ENCODE peak calls at places on chromosomes 3 and 15, in eight cellular contexts. O is CD8-positive, alpha-beta memory T cell; X is HCT116; S is tibial artery; L is NT2/D1; Z is Peyer's patch; J is mucosa of descending colon; H is PC-9. T is an unnamed sample. For H3K4me1 and H3K36me3, the result is how much of the 10 kb centered on the place peaks cover.

GRCh38 chr3:41202834-41203345 is 3.6 kb downstream of the CTNNB1 start:
- DNase-seq in O (no peak), X (no peak), S (no peak), L (no peak), Z (no peak), J (no peak), H (peak), T (peak)

GRCh38 chr15:66566963-66567531 is 1.2 kb upstream of the LCTL start:
- DNase-seq in O (peak), X (peak), S (no peak), L (peak), Z (no peak), J (peak), H (peak), T (peak)

GRCh38 chr15:69117431-69117841 is 43.0 kb upstream of the GLCE start:
- DNase-seq in O (no peak), X (no peak), S (no peak), L (peak), Z (no peak), J (no peak), H (no peak), T (no peak)

GRCh38 chr3:126983653-126984390 is 907 bp downstream of the PLXNA1 start:
- DNase-seq in O (no peak), X (no peak), S (no peak), L (peak), Z (peak), J (peak), H (no peak), T (peak)

GRCh38 chr3:43013743-43014155 is 34.6 kb downstream of the GASK1A start:
- DNase-seq in O (peak), X (no peak), S (no peak), L (no peak), Z (no peak), J (no peak), H (no peak), T (no peak)

GRCh38 chr15:77819271-77819806 is 186.6 kb upstream of the LINGO1 start:
- DNase-seq in O (no peak), X (no peak), S (no peak), L (no peak), Z (no peak), J (no peak), H (no peak), T (peak)

GRCh38 chr15:66603301-66604179 is 37.7 kb upstream of the LCTL start:
- DNase-seq in O (peak), X (peak), S (peak), L (peak), Z (peak), J (peak), H (no peak), T (peak)

GRCh38 chr3:107117156-107117555 is 260.1 kb upstream of the CCDC54 start:
- DNase-seq in O (no peak), X (no peak), S (no peak), L (no peak), Z (no peak), J (no peak), H (no peak), T (no peak)

GRCh38 chr15:47484997-47485396 is 232.3 kb upstream of the SEMA6D start:
- DNase-seq in O (no peak), X (no peak), S (no peak), L (no peak), Z (no peak), J (no peak), H (no peak), T (no peak)

GRCh38 chr3:52181543-52181942 is 16.4 kb upstream of the ALAS1 start:
- DNase-seq in O (no peak), X (no peak), S (no peak), L (no peak), Z (no peak), J (no peak), H (peak), T (no peak)

GRCh38 chr3:127108796-127109195 is 84.1 kb upstream of the PRR23E start:
- DNase-seq in O (no peak), X (no peak), S (peak), L (no peak), Z (no peak), J (no peak), H (no peak), T (no peak)

GRCh38 chr3:9280477-9281219 is 31.2 kb upstream of the SRGAP3 start:
- DNase-seq in O (no peak), X (no peak), S (no peak), L (no peak), Z (no peak), J (no peak), H (no peak), T (peak)

GRCh38 chr15:49645937-49646336 is 25.1 kb downstream of the DTWD1 start:
- DNase-seq in O (no peak), X (no peak), S (peak), L (no peak), Z (no peak), J (no peak), H (no peak), T (no peak)

GRCh38 chr3:195181781-195182469 is 89.0 kb downstream of the XXYLT1 start:
- DNase-seq in O (no peak), X (no peak), S (no peak), L (no peak), Z (no peak), J (no peak), H (no peak), T (no peak)

GRCh38 chr15:62901087-62901486 is 141.5 kb upstream of the TPM1 start:
- DNase-seq in O (no peak), X (no peak), S (no peak), L (no peak), Z (no peak), J (no peak), H (no peak), T (no peak)

GRCh38 chr3:71721721-71722157 is 3.5 kb downstream of the EIF4E3 start:
- DNase-seq in O (peak), X (no peak), S (no peak), L (no peak), Z (no peak), J (no peak), H (no peak), T (no peak)

GRCh38 chr15:81899024-81899423 is 146.8 kb downstream of the MEX3B start:
- DNase-seq in O (no peak), X (no peak), S (no peak), L (no peak), Z (no peak), J (no peak), H (no peak), T (no peak)
- H3K4me1 ChIP-seq in O (under half), X (under half), S (under half), L (under half), Z (under half), J (under half), H (under half), T (under half)

GRCh38 chr15:39624806-39625205 is 43.9 kb downstream of the THBS1 start:
- DNase-seq in O (peak), X (no peak), S (peak), L (no peak), Z (peak), J (peak), H (peak), T (no peak)

GRCh38 chr15:39623550-39623931 is 42.7 kb downstream of the THBS1 start:
- DNase-seq in O (peak), X (no peak), S (no peak), L (no peak), Z (no peak), J (no peak), H (no peak), T (no peak)

GRCh38 chr15:39621961-39622360 is 41.1 kb downstream of the THBS1 start:
- DNase-seq in O (no peak), X (no peak), S (no peak), L (no peak), Z (no peak), J (no peak), H (no peak), T (no peak)

GRCh38 chr15:39621210-39621609 is 40.3 kb downstream of the THBS1 start:
- DNase-seq in O (no peak), X (no peak), S (no peak), L (no peak), Z (no peak), J (no peak), H (no peak), T (no peak)

GRCh38 chr15:39622660-39623549 is 42.0 kb downstream of the THBS1 start:
- DNase-seq in O (no peak), X (no peak), S (no peak), L (no peak), Z (no peak), J (no peak), H (no peak), T (no peak)
- H3K4me3 ChIP-seq in O (no peak), X (no peak), S (no peak), L (no peak), Z (no peak), J (no peak), H (no peak), T (no peak)

GRCh38 chr3:64621726-64622400 is 65.9 kb downstream of the ADAMTS9 start:
- DNase-seq in O (no peak), X (no peak), S (no peak), L (no peak), Z (no peak), J (no peak), H (no peak), T (no peak)
- H3K36me3 ChIP-seq in O (under half), X (under half), S (under half), L (half or more), Z (under half), J (under half), H (under half), T (under half)

GRCh38 chr3:35678552-35679220 is 39.4 kb downstream of the ARPP21 start:
- DNase-seq in O (no peak), X (no peak), S (no peak), L (no peak), Z (no peak), J (no peak), H (no peak), T (no peak)

GRCh38 chr3:35675621-35676020 is 36.3 kb downstream of the ARPP21 start:
- DNase-seq in O (no peak), X (no peak), S (no peak), L (no peak), Z (no peak), J (no peak), H (no peak), T (no peak)

GRCh38 chr3:35679409-35680080 is 40.2 kb downstream of the ARPP21 start:
- DNase-seq in O (no peak), X (no peak), S (no peak), L (no peak), Z (no peak), J (no peak), H (no peak), T (no peak)

GRCh38 chr3:35675206-35675605 is 35.9 kb downstream of the ARPP21 start:
- DNase-seq in O (no peak), X (no peak), S (no peak), L (no peak), Z (no peak), J (no peak), H (no peak), T (no peak)

GRCh38 chr3:35677797-35678196 is 38.5 kb downstream of the ARPP21 start:
- DNase-seq in O (no peak), X (no peak), S (no peak), L (no peak), Z (no peak), J (no peak), H (peak), T (no peak)
- H3K4me1 ChIP-seq in O (under half), X (under half), S (under half), L (under half), Z (under half), J (under half), H (under half), T (under half)

GRCh38 chr15:85852969-85853368 is 58.2 kb upstream of the KLHL25 start:
- DNase-seq in O (no peak), X (no peak), S (no peak), L (no peak), Z (no peak), J (no peak), H (no peak), T (no peak)

GRCh38 chr15:85859671-85860070 is 64.9 kb upstream of the KLHL25 start:
- DNase-seq in O (no peak), X (no peak), S (no peak), L (no peak), Z (no peak), J (no peak), H (no peak), T (no peak)

GRCh38 chr15:85860394-85861161 is 65.9 kb upstream of the KLHL25 start:
- DNase-seq in O (no peak), X (no peak), S (no peak), L (no peak), Z (no peak), J (no peak), H (no peak), T (no peak)

GRCh38 chr15:85854345-85855097 is 59.8 kb upstream of the KLHL25 start:
- DNase-seq in O (peak), X (peak), S (no peak), L (peak), Z (no peak), J (no peak), H (no peak), T (peak)

DNA sequence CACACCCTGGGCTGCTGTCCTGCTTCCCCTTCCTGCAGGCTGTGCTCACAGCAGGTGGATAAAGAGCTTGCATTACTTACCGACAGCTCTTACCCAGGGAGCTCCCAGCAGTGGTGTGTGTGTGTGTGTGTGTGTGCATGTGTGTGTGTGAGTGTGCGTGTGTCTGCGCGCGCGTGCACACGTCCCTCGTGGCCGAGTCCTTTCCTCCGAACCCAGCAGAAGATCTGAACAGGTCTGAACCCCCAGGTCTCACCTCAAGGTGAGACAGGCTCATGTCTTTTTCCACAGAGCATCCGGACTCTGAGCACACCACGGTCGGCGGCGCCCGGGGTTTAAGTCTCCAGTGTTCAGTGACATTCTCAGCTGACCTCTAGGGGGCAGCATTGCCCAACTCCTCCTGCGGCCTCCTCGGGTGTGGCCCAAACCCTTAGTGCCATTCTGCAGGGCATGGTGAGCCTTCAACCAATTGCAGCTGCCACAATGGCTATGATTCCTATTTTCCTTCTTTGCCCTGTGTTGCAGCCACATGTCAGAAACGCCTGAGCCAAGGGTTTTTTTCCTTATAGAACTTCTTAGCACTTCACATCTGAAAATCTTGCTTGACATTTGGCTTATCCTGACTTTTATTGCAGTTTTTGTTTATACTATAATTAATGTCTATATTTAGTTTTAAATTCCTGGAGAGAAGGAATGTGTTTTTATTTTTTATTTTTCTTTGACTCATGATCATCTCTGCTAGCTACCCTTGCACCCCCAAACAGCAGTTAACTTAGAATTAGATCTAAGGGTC is 64.1 kb upstream of the KLHL25 start:
- DNase-seq in O (peak), X (peak), S (no peak), L (peak), Z (peak), J (peak), H (no peak), T (peak)
- H3K4me3 ChIP-seq in O (no peak), X (no peak), S (no peak), L (peak), Z (no peak), J (no peak), H (no peak), T (peak)